ENCODE peak calls at places on chromosomes 13 and 19, in eight cellular contexts. O, W, L, X, Y, I, C and T are unnamed samples.
A peak's percentile ranks its signal among the peaks of the same experiment; 100 is the strongest.

GRCh38 chr13:101417043-101417406 is 717 bp upstream of the NALCN start:
- DNase-seq in I (peak; percentile 26), X (no peak), C (no peak), O (no peak), Y (peak; percentile 84), L (no peak), W (no peak), T (no peak)

GRCh38 chr19:21751379-21751778 is 16.0 kb downstream of the ZNF100 start:
- DNase-seq in I (no peak), O (no peak), Y (peak; percentile 43), L (no peak), C (no peak), X (no peak), W (no peak), T (no peak)

GRCh38 chr13:106570354-106570822 is 2.5 kb upstream of the ARGLU1 start:
- DNase-seq in X (peak; percentile 95), W (peak; percentile 66), L (peak; percentile 73), Y (peak; percentile 61), O (peak; percentile 44), I (no peak), C (no peak), T (peak; percentile 55)

GRCh38 chr19:41320568-41320967 is 10.6 kb downstream of the CCDC97 start:
- DNase-seq in C (no peak), W (no peak), Y (no peak), O (no peak), X (no peak), I (no peak), L (no peak), T (no peak)

GRCh38 chr13:91166714-91167511 is 180.6 kb upstream of the MIR17HG start:
- DNase-seq in W (no peak), L (no peak), Y (no peak), C (no peak), O (no peak), I (no peak), X (no peak), T (no peak)

GRCh38 chr13:60261432-60262351 is 98.0 kb upstream of the DIAPH3 start:
- DNase-seq in W (no peak), L (peak; percentile 64), O (no peak), Y (no peak), X (peak; percentile 78), C (no peak), I (no peak), T (no peak)

GRCh38 chr19:12774588-12775555 is at the start of gene HOOK2:
- DNase-seq in X (peak; percentile 97), W (peak; percentile 49), I (no peak), C (no peak), Y (no peak), O (peak; percentile 40), L (no peak), T (peak; percentile 32)

GRCh38 chr13:21395953-21396352 is 63.1 kb downstream of the ZDHHC20 start:
- DNase-seq in C (no peak), I (no peak), O (peak; percentile 17), X (no peak), Y (no peak), L (no peak), W (no peak), T (no peak)

GRCh38 chr19:1360126-1360817 is 23.4 kb upstream of the NDUFS7 start:
- DNase-seq in L (no peak), Y (no peak), I (no peak), W (no peak), C (no peak), O (no peak), X (peak; percentile 36), T (no peak)

GRCh38 chr19:40256511-40256910 is 28.6 kb downstream of the AKT2 start:
- DNase-seq in C (no peak), Y (no peak), X (no peak), L (no peak), I (no peak), W (no peak), O (no peak), T (no peak)

GRCh38 chr19:12838182-12838890 is at the start of gene MAST1:
- DNase-seq in I (no peak), O (peak; percentile 73), W (peak; percentile 41), L (no peak), X (peak; percentile 87), C (no peak), Y (no peak), T (peak; percentile 88)

GRCh38 chr19:39335168-39335567 is 675 bp downstream of the GMFG start:
- DNase-seq in L (no peak), W (peak; percentile 24), I (no peak), Y (no peak), X (no peak), O (peak; percentile 48), C (no peak), T (peak; percentile 54)

GRCh38 chr19:6270822-6271221 is 9.0 kb downstream of the MLLT1 start:
- DNase-seq in Y (no peak), W (no peak), L (no peak), C (no peak), O (no peak), X (no peak), I (no peak), T (no peak)